ENCODE peak calls at places on chromosomes 5 and 9, in seven cellular contexts. Z is activated naive CD4-positive, alpha-beta T cell; J is NCI-H510A treated with DMSO at 0.1 percent for 48 hours; Y is activated CD4-positive, CD25-positive, alpha-beta regulatory T cell treated with anti-CD3 and anti-CD28 coated beads, Interleukin-2, amount 50 U/mL, for 72 hours; E is DMS53; G is T-cell; Q is effector memory CD4-positive, alpha-beta T cell. K is an unnamed sample.

GRCh38 chr9:19456996-19457693 is 48.3 kb downstream of the ACER2 start:
- DNase-seq in E (peak), Z (no peak), Y (peak), J (peak), Q (peak), G (peak), K (peak)

GRCh38 chr5:172612771-172613170 is 28.3 kb upstream of the NEURL1B start:
- DNase-seq in G (no peak), E (no peak), Z (no peak), Q (no peak), J (no peak), Y (no peak), K (no peak)

GRCh38 chr9:126148523-126148870 is 178.1 kb upstream of the MVB12B start:
- DNase-seq in Y (no peak), J (no peak), G (no peak), Q (no peak), Z (no peak), E (no peak), K (no peak)

GRCh38 chr9:115212832-115213231 is 94.9 kb upstream of the TNC start:
- DNase-seq in G (no peak), Z (no peak), Q (no peak), Y (no peak), E (no peak), J (no peak), K (no peak)

GRCh38 chr5:123358751-123359150 is 64.5 kb downstream of the CEP120 start:
- DNase-seq in J (no peak), E (no peak), G (no peak), Y (no peak), Z (no peak), Q (no peak), K (no peak)

GRCh38 chr5:92641031-92641962 is 939.7 kb downstream of the NR2F1-AS1 start:
- DNase-seq in J (peak), Y (no peak), Z (no peak), E (peak), G (no peak), Q (no peak), K (no peak)

GRCh38 chr9:97397220-97397619 is 14.7 kb upstream of the TDRD7 start:
- DNase-seq in J (no peak), G (no peak), E (peak), Q (no peak), Z (no peak), Y (no peak), K (no peak)

GRCh38 chr5:85049020-85049419 is 664.3 kb upstream of the EDIL3 start:
- DNase-seq in Y (no peak), G (no peak), J (no peak), Q (no peak), E (peak), Z (no peak), K (no peak)

GRCh38 chr5:111948517-111948916 is 191.5 kb upstream of the NREP start:
- DNase-seq in Y (no peak), G (no peak), J (no peak), E (no peak), Q (no peak), Z (no peak), K (no peak)

GRCh38 chr9:21836437-21837161 is 34.2 kb downstream of the MTAP start:
- DNase-seq in Z (no peak), G (no peak), J (no peak), Y (no peak), E (peak), Q (no peak), K (no peak)

GRCh38 chr5:85030685-85031084 is 646.0 kb upstream of the EDIL3 start:
- DNase-seq in E (no peak), J (no peak), G (no peak), Z (no peak), Y (no peak), Q (no peak), K (no peak)

GRCh38 chr9:8436791-8437190 is 637.2 kb upstream of the DMAC1 start:
- DNase-seq in J (no peak), E (no peak), Z (no peak), Q (no peak), G (no peak), Y (no peak), K (no peak)

GRCh38 chr5:139446956-139447779 is 7.8 kb upstream of the DNAJC18 start:
- DNase-seq in Q (no peak), Y (no peak), J (no peak), Z (no peak), G (no peak), E (no peak), K (no peak)

GRCh38 chr9:134892221-134892620 is 11.6 kb downstream of the FCN2 start:
- DNase-seq in E (no peak), Q (no peak), G (no peak), Z (no peak), J (no peak), Y (no peak), K (no peak)

GRCh38 chr5:161399996-161400562 is 146.4 kb downstream of the GABRB2 start:
- DNase-seq in Z (no peak), J (no peak), Y (no peak), G (no peak), E (no peak), Q (no peak), K (no peak)

GRCh38 chr9:137971477-137972138 is 94.0 kb downstream of the CACNA1B start:
- DNase-seq in Q (no peak), G (no peak), E (no peak), Z (no peak), J (no peak), Y (no peak), K (peak)

GRCh38 chr9:16521868-16522381 is 348.5 kb downstream of the BNC2 start:
- DNase-seq in Q (no peak), E (no peak), J (no peak), Y (no peak), G (no peak), Z (no peak), K (no peak)

GRCh38 chr5:4941957-4942830 is 197.9 kb upstream of the ADAMTS16 start:
- DNase-seq in J (no peak), G (no peak), E (no peak), Y (peak), Z (no peak), Q (no peak), K (no peak)

GRCh38 chr5:62043289-62044274 is 262.4 kb upstream of the KIF2A start:
- DNase-seq in E (no peak), Q (no peak), J (no peak), Y (no peak), G (no peak), Z (no peak), K (no peak)

GRCh38 chr5:132413567-132413966 is 44.1 kb downstream of the SLC22A5 start:
- DNase-seq in Z (no peak), Y (no peak), E (no peak), Q (no peak), J (no peak), G (no peak), K (no peak)

GRCh38 chr9:38284768-38285080 is 107.8 kb upstream of the ALDH1B1 start:
- DNase-seq in E (no peak), Z (no peak), J (no peak), Y (no peak), Q (no peak), G (no peak), K (no peak)

GRCh38 chr5:131252824-131253171 is 11.1 kb upstream of the CDC42SE2 start:
- DNase-seq in E (no peak), Z (peak), Q (peak), Y (peak), G (peak), J (no peak), K (peak)

GRCh38 chr5:108557686-108558085 is 175.8 kb upstream of the FBXL17 start:
- DNase-seq in Z (no peak), E (no peak), Y (no peak), G (no peak), J (no peak), Q (no peak), K (no peak)

GRCh38 chr9:7320139-7320538 is 479.4 kb downstream of the DMAC1 start:
- DNase-seq in Y (no peak), E (peak), G (no peak), Z (no peak), J (peak), Q (no peak), K (no peak)

GRCh38 chr9:102867488-102867887 is 127.6 kb upstream of the CYLC2 start:
- DNase-seq in Y (no peak), J (no peak), Z (no peak), G (no peak), E (peak), Q (no peak), K (no peak)

GRCh38 chr9:135039916-135040645 is 47.4 kb upstream of the OLFM1 start:
- DNase-seq in E (no peak), G (no peak), Y (no peak), J (no peak), Z (no peak), Q (no peak), K (no peak)

GRCh38 chr5:129945031-129945430 is 40.8 kb downstream of the CHSY3 start:
- DNase-seq in J (no peak), Q (no peak), E (no peak), Y (no peak), Z (no peak), G (no peak), K (no peak)